ENCODE peak calls at places on chromosomes 16 and 17, in ten cellular contexts. R is ascending aorta; E is EL; Y is effector CD4-positive, alpha-beta T cell; G is memory B cell; H is fibroblast of the conjunctiva; F is skeletal muscle cell; V is activated naive CD8-positive, alpha-beta T cell treated with anti-CD3 and anti-CD28 coated beads, Interleukin-2, amount 50 U/mL, for 24 hours; C is stimulated activated CD8-positive, alpha-beta memory T cell treated with anti-CD3 and anti-CD28 coated beads, Interleukin-7, amount 100 ng/mL, for 1 hour; M is fibroblast of lung. O is an unnamed sample.

GRCh38 chr17:81711814-81712467 is at the start of gene SLC25A10:
- DNase-seq in R (peak), E (peak), Y (peak), G (peak), H (peak), F (no peak), V (peak), C (peak), M (peak), O (peak)

GRCh38 chr16:69848635-69849545 is 86.8 kb downstream of the WWP2 start:
- DNase-seq in R (peak), E (peak), Y (no peak), G (no peak), H (peak), F (peak), V (no peak), C (no peak), M (peak), O (peak)

GRCh38 chr17:50668838-50669581 is 34.3 kb downstream of the ABCC3 start:
- DNase-seq in R (no peak), E (no peak), Y (no peak), G (no peak), H (no peak), F (no peak), V (no peak), C (no peak), M (no peak), O (no peak)

GRCh38 chr17:17518019-17518418 is 21.8 kb upstream of the RASD1 start:
- DNase-seq in R (no peak), E (no peak), Y (no peak), G (no peak), H (no peak), F (no peak), V (no peak), C (no peak), M (no peak), O (no peak)

GRCh38 chr16:17412221-17412620 is 58.5 kb downstream of the XYLT1 start:
- DNase-seq in R (no peak), E (no peak), Y (no peak), G (no peak), H (no peak), F (no peak), V (no peak), C (no peak), M (peak), O (no peak)

GRCh38 chr17:75498726-75499213 is 16.6 kb downstream of the CASKIN2 start:
- DNase-seq in R (no peak), E (peak), Y (no peak), G (no peak), H (no peak), F (no peak), V (no peak), C (no peak), M (no peak), O (no peak)

GRCh38 chr17:62093188-62094155 is 28.4 kb upstream of the MED13 start:
- DNase-seq in R (no peak), E (peak), Y (no peak), G (no peak), H (peak), F (peak), V (no peak), C (no peak), M (peak), O (peak)

GRCh38 chr17:55434721-55435120 is 13.1 kb upstream of the MMD start:
- DNase-seq in R (no peak), E (peak), Y (no peak), G (no peak), H (no peak), F (no peak), V (no peak), C (no peak), M (peak), O (no peak)

GRCh38 chr17:50044483-50044882 is 11.4 kb upstream of the ITGA3 start:
- DNase-seq in R (peak), E (no peak), Y (no peak), G (no peak), H (no peak), F (no peak), V (no peak), C (no peak), M (no peak), O (no peak)

GRCh38 chr17:50149099-50149424 is 1.4 kb downstream of the PPP1R9B start:
- DNase-seq in R (no peak), E (no peak), Y (no peak), G (peak), H (no peak), F (no peak), V (no peak), C (no peak), M (no peak), O (no peak)

GRCh38 chr17:7560172-7561027 is 1.3 kb upstream of the SENP3 start:
- DNase-seq in R (peak), E (peak), Y (peak), G (peak), H (peak), F (no peak), V (peak), C (no peak), M (peak), O (no peak)

GRCh38 chr16:50547944-50548658 is at the start of gene NKD1:
- DNase-seq in R (peak), E (peak), Y (peak), G (peak), H (no peak), F (no peak), V (peak), C (peak), M (peak), O (no peak)

GRCh38 chr17:4304417-4305027 is 40.7 kb upstream of the ANKFY1 start:
- DNase-seq in R (no peak), E (peak), Y (peak), G (peak), H (peak), F (peak), V (peak), C (peak), M (no peak), O (peak)

GRCh38 chr16:24729967-24730815 is 740 bp downstream of the TNRC6A start:
- DNase-seq in R (no peak), E (peak), Y (peak), G (no peak), H (no peak), F (no peak), V (peak), C (no peak), M (no peak), O (no peak)

GRCh38 chr16:82033683-82034300 is 1.3 kb upstream of the HSD17B2 start:
- DNase-seq in R (no peak), E (no peak), Y (no peak), G (no peak), H (no peak), F (no peak), V (no peak), C (no peak), M (no peak), O (no peak)

GRCh38 chr16:30838876-30839471 is 52.0 kb upstream of the ZNF629 start:
- DNase-seq in R (no peak), E (no peak), Y (no peak), G (no peak), H (no peak), F (no peak), V (no peak), C (no peak), M (no peak), O (no peak)

GRCh38 chr17:71192039-71192555 is 928.7 kb upstream of the SOX9 start:
- DNase-seq in R (no peak), E (no peak), Y (no peak), G (no peak), H (no peak), F (no peak), V (no peak), C (no peak), M (no peak), O (no peak)

GRCh38 chr17:72725432-72726068 is 366.9 kb downstream of the SLC39A11 start:
- DNase-seq in R (no peak), E (peak), Y (peak), G (peak), H (peak), F (no peak), V (peak), C (peak), M (peak), O (no peak)

GRCh38 chr16:64365448-64365858 is 756.4 kb downstream of the CDH11 start:
- DNase-seq in R (no peak), E (peak), Y (no peak), G (no peak), H (no peak), F (no peak), V (no peak), C (no peak), M (peak), O (no peak)

GRCh38 chr17:52157603-52158449 is 688 bp downstream of the CA10 start:
- DNase-seq in R (no peak), E (no peak), Y (no peak), G (no peak), H (no peak), F (no peak), V (no peak), C (no peak), M (no peak), O (no peak)

GRCh38 chr16:81624718-81625543 is 154.2 kb upstream of the PLCG2 start:
- DNase-seq in R (no peak), E (peak), Y (no peak), G (no peak), H (no peak), F (no peak), V (no peak), C (no peak), M (no peak), O (no peak)

GRCh38 chr17:63917646-63918045 is 993 bp downstream of the GH1 start:
- DNase-seq in R (no peak), E (no peak), Y (no peak), G (no peak), H (no peak), F (no peak), V (no peak), C (no peak), M (no peak), O (no peak)

GRCh38 chr17:73227379-73227778 is 34.3 kb downstream of the CPSF4L start:
- DNase-seq in R (no peak), E (no peak), Y (no peak), G (no peak), H (no peak), F (no peak), V (no peak), C (no peak), M (no peak), O (no peak)

GRCh38 chr17:6021011-6021400 is 49.2 kb upstream of the WSCD1 start:
- DNase-seq in R (no peak), E (no peak), Y (no peak), G (no peak), H (peak), F (no peak), V (no peak), C (no peak), M (no peak), O (no peak)

GRCh38 chr16:89805136-89805905 is 11.1 kb downstream of the FANCA start:
- DNase-seq in R (no peak), E (peak), Y (no peak), G (no peak), H (no peak), F (no peak), V (no peak), C (no peak), M (peak), O (peak)

GRCh38 chr17:11738151-11738550 is 139.9 kb downstream of the DNAH9 start:
- DNase-seq in R (no peak), E (no peak), Y (no peak), G (no peak), H (no peak), F (no peak), V (no peak), C (no peak), M (no peak), O (no peak)

GRCh38 chr17:41498276-41498675 is 7.1 kb downstream of the KRT13 start:
- DNase-seq in R (no peak), E (no peak), Y (no peak), G (no peak), H (no peak), F (no peak), V (no peak), C (no peak), M (no peak), O (no peak)

GRCh38 chr17:13074026-13074425 is 56.2 kb upstream of the ELAC2 start:
- DNase-seq in R (no peak), E (peak), Y (no peak), G (no peak), H (peak), F (peak), V (no peak), C (no peak), M (no peak), O (peak)

GRCh38 chr16:36336-36984 is 16.9 kb downstream of the POLR3K start:
- DNase-seq in R (no peak), E (no peak), Y (no peak), G (no peak), H (no peak), F (no peak), V (no peak), C (no peak), M (no peak), O (no peak)

GRCh38 chr16:10740845-10741208 is 2.8 kb upstream of the NUBP1 start:
- DNase-seq in R (no peak), E (no peak), Y (no peak), G (no peak), H (no peak), F (no peak), V (no peak), C (no peak), M (no peak), O (no peak)

GRCh38 chr16:85491798-85492616 is 121.1 kb upstream of the GSE1 start:
- DNase-seq in R (peak), E (no peak), Y (no peak), G (no peak), H (no peak), F (no peak), V (peak), C (no peak), M (peak), O (peak)

GRCh38 chr17:38559025-38559879 is 46.5 kb downstream of the SRCIN1 start:
- DNase-seq in R (peak), E (peak), Y (peak), G (peak), H (peak), F (peak), V (peak), C (peak), M (peak), O (no peak)

GRCh38 chr16:53041196-53041977 is 11.3 kb downstream of the CHD9NB start:
- DNase-seq in R (no peak), E (peak), Y (no peak), G (no peak), H (peak), F (peak), V (no peak), C (no peak), M (no peak), O (no peak)

GRCh38 chr17:63685021-63685420 is 14.9 kb downstream of the LIMD2 start:
- DNase-seq in R (no peak), E (no peak), Y (no peak), G (no peak), H (no peak), F (no peak), V (no peak), C (no peak), M (peak), O (no peak)

GRCh38 chr16:70553175-70553574 is 29.6 kb downstream of the SF3B3 start:
- DNase-seq in R (no peak), E (peak), Y (no peak), G (no peak), H (no peak), F (peak), V (no peak), C (no peak), M (peak), O (no peak)

GRCh38 chr17:55301521-55302406 is 37.0 kb downstream of the HLF start:
- DNase-seq in R (no peak), E (no peak), Y (no peak), G (no peak), H (no peak), F (no peak), V (no peak), C (no peak), M (peak), O (no peak)

GRCh38 chr16:81642943-81643342 is 136.1 kb upstream of the PLCG2 start:
- DNase-seq in R (no peak), E (no peak), Y (no peak), G (no peak), H (no peak), F (no peak), V (no peak), C (no peak), M (no peak), O (no peak)